ENCODE peak calls at places on chromosomes 16 and 17, in nine cellular contexts. T, J, Y, C, E, W, N, K and I are unnamed samples.

GRCh38 chr17:79036609-79037008 is 12.6 kb downstream of the C1QTNF1 start:
- DNase-seq in E (no peak), N (no peak), C (no peak), W (peak), T (peak), K (peak), Y (no peak), J (peak), I (peak)

GRCh38 chr17:2174471-2175293 is 119.8 kb downstream of the HIC1 start:
- DNase-seq in T (peak), K (peak), W (no peak), J (peak), N (no peak), Y (no peak), C (peak), E (peak), I (no peak)

GRCh38 chr17:33163827-33164555 is 129.1 kb downstream of the ASIC2 start:
- DNase-seq in J (peak), W (no peak), T (peak), C (no peak), N (no peak), Y (no peak), K (no peak), E (no peak), I (no peak)

GRCh38 chr17:49629447-49629846 is 48.5 kb downstream of the SPOP start:
- DNase-seq in W (no peak), J (peak), Y (no peak), T (no peak), N (no peak), E (peak), C (no peak), K (no peak), I (no peak)

GRCh38 chr16:31386157-31386984 is 6.8 kb upstream of the ITGAD start:
- DNase-seq in N (peak), E (no peak), J (peak), W (peak), C (no peak), T (peak), Y (no peak), K (peak), I (peak)

GRCh38 chr16:31357324-31358156 is 2.6 kb downstream of the ITGAX start:
- DNase-seq in N (no peak), J (no peak), E (peak), T (no peak), Y (no peak), K (no peak), C (no peak), W (no peak), I (no peak)

GRCh38 chr16:59543641-59544040 is 809.5 kb upstream of the GOT2 start:
- DNase-seq in E (no peak), N (no peak), K (no peak), W (no peak), Y (no peak), C (no peak), J (no peak), T (peak), I (peak)

GRCh38 chr17:77513045-77513444 is 372.3 kb downstream of the SEC14L1 start:
- DNase-seq in C (no peak), T (no peak), Y (no peak), J (no peak), N (no peak), E (no peak), K (no peak), W (peak), I (no peak)

GRCh38 chr16:12682441-12682840 is 121.2 kb downstream of the CPPED1 start:
- DNase-seq in W (no peak), E (no peak), T (no peak), C (no peak), J (no peak), Y (no peak), K (no peak), N (no peak), I (no peak)

GRCh38 chr17:77882040-77882439 is 76.5 kb upstream of the TNRC6C start:
- DNase-seq in E (no peak), W (no peak), K (no peak), C (no peak), T (no peak), J (no peak), N (no peak), Y (no peak), I (no peak)

GRCh38 chr17:74380086-74380958 is 13.0 kb downstream of the GPR142 start:
- DNase-seq in Y (no peak), C (peak), T (peak), W (no peak), J (no peak), K (peak), E (no peak), N (no peak), I (peak)

GRCh38 chr16:76573281-76573680 is 296.1 kb downstream of the CNTNAP4 start:
- DNase-seq in J (no peak), W (no peak), E (no peak), C (no peak), T (no peak), N (no peak), K (no peak), Y (no peak), I (no peak)

GRCh38 chr17:48184721-48185120 is 77.2 kb downstream of the SNX11 start:
- DNase-seq in N (no peak), W (no peak), J (no peak), E (no peak), C (no peak), Y (no peak), T (no peak), K (no peak), I (no peak)

GRCh38 chr17:77343031-77343866 is 202.5 kb downstream of the SEC14L1 start:
- DNase-seq in E (no peak), N (no peak), C (no peak), T (no peak), K (no peak), W (peak), J (no peak), Y (no peak), I (no peak)

GRCh38 chr16:54031107-54031760 is 255.4 kb downstream of the IRX3 start:
- DNase-seq in N (no peak), J (no peak), C (no peak), T (peak), K (no peak), W (no peak), Y (no peak), E (no peak), I (no peak)

GRCh38 chr17:75878174-75878998 is at the start of gene TRIM47:
- DNase-seq in Y (no peak), W (peak), K (peak), C (peak), E (peak), N (peak), T (peak), J (peak), I (peak)
- H3K4me3 ChIP-seq in Y (peak), W (peak), K (peak), C (peak), E (peak), N (peak), T (peak), J (peak), I (peak)

DNA sequence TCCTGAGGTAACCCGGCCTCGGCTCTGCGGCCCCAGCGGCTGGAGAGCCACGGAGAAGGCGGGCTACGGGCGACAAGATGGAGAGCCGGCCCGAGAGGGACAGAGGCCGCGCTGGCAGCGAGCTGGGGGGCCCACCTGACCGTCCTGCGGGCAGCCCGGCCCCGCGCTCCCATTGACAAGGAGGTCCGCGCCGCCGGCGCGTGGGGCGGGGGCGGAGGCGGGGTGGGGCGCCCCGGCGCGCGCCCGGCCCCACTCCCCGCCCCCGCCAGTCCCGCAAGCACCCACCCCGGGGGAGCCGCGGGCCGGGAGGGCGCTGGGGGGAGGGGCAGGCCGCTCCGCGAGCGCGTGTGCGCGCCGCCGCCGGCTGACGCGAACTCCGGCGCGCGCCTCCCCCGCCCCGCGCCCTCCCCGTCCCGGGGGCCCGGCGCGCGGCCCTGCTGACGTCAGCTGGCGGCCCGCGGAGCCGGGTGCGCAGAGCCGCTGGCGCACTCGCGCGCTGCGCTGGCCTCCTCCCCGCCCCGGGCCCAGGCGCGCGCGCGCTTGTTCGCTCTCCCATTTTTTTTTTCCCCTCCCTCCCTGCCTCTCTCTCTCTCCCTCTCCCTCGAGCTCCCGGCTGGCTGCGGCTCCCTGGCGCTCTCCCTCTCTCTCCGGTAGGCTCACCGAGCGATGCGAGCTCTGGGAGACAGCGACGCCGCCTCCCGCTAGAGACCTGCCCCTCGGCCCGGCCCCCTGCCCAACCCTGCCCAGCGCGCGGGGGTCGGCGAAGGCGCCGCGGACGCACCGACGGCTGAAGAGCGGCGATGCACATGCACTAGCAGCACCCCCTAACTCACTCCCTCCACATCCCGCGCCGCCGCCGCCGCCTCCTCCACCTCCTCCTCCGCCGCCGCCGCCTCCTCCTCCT is at the start of gene GNAO1:
- DNase-seq in E (peak), K (peak), T (peak), W (peak), J (peak), C (peak), Y (peak), N (peak), I (peak)
- H3K4me3 ChIP-seq in E (peak), K (peak), T (peak), W (peak), J (peak), C (peak), Y (peak), N (peak), I (peak)

GRCh38 chr16:50910698-50911025 is 168.8 kb downstream of the CYLD start:
- DNase-seq in W (peak), J (no peak), Y (no peak), N (no peak), E (no peak), C (no peak), T (no peak), K (no peak), I (no peak)
- H3K4me3 ChIP-seq in W (peak), J (no peak), Y (no peak), N (no peak), E (no peak), C (no peak), T (no peak), K (no peak), I (no peak)

DNA sequence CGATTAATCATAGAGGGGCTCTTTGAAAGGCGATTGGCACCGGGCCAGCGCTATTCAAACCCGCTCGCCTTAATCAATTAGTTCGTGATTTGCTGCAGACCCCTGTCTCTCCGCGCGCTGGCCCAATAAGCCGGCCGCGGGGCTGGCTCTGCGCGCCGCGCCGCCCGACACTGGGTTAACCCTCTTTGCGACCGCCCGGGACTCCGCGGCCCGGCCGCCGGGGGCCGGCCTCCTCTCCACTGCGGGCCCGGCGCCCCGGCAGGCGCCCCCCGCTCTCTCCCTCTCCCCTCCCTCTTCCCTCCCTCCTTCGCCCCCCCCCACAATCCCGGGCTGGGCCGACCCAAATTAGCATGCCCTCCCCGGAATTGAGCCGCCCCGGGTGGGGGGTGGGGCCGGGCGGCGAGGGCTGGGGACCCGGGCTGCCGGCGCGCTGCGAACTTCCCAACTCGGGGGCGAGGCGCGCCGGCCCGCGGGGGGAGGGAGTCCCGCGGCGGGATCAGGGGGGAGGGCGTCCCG is 423 bp upstream of the SALL1 start:
- DNase-seq in K (peak), E (peak), C (peak), N (no peak), Y (no peak), T (no peak), J (peak), W (peak), I (no peak)
- H3K4me3 ChIP-seq in K (peak), E (peak), C (no peak), N (no peak), Y (no peak), T (no peak), J (peak), W (peak), I (no peak)

GRCh38 chr17:4331614-4332013 is 34.9 kb downstream of the UBE2G1 start:
- DNase-seq in Y (no peak), T (no peak), J (no peak), W (peak), N (no peak), E (no peak), K (no peak), C (no peak), I (no peak)
- H3K4me3 ChIP-seq in Y (no peak), T (no peak), J (no peak), W (no peak), N (no peak), E (no peak), K (no peak), C (no peak), I (no peak)

GRCh38 chr16:20676867-20677266 is 20.6 kb downstream of the ACSM1 start:
- DNase-seq in Y (no peak), C (no peak), T (no peak), K (no peak), N (no peak), W (no peak), J (no peak), E (no peak), I (no peak)
- H3K4me3 ChIP-seq in Y (no peak), C (no peak), T (no peak), K (no peak), N (no peak), W (no peak), J (no peak), E (no peak), I (no peak)

GRCh38 chr17:10034719-10035475 is 129.8 kb upstream of the RCVRN start:
- DNase-seq in C (no peak), T (no peak), J (no peak), N (no peak), K (no peak), E (no peak), W (no peak), Y (no peak), I (no peak)

GRCh38 chr17:10033449-10033848 is 128.4 kb upstream of the RCVRN start:
- DNase-seq in Y (no peak), C (no peak), E (no peak), J (no peak), N (no peak), W (peak), T (no peak), K (no peak), I (no peak)

GRCh38 chr17:10033982-10034381 is 128.9 kb upstream of the RCVRN start:
- DNase-seq in T (no peak), C (no peak), W (no peak), K (no peak), E (no peak), Y (no peak), N (no peak), J (no peak), I (no peak)

GRCh38 chr17:10032142-10032541 is 127.1 kb upstream of the RCVRN start:
- DNase-seq in K (no peak), W (no peak), C (no peak), J (no peak), T (no peak), E (no peak), Y (no peak), N (no peak), I (no peak)

DNA sequence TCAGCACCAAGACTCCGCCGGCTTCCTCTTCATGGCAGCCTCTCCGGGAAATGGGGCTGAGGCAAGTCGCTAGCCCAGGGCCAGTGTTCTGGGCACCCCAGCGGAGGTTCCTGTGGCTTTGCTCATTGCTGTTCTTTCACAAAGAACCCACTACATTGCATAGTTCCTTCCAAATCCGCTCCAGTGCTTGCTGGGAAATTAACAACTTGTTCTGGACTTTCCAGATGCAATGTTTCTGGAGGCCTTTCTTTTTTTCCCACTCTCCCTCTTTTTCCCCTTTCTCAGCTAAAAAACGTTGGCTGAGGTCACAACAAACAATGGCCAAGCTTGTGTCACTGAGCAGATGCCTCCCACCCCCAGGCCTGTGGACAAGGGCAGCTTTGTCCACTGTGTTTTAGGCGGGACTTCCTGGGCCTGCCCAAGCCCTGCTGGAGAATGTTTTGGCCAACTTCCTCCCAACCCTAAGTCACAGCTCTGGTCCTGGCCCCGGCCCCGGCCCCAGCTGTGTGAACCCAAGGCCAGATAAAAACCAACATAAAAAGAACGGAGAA is 131.5 kb upstream of the RCVRN start:
- DNase-seq in K (no peak), E (no peak), T (no peak), N (no peak), C (no peak), W (no peak), J (no peak), Y (no peak), I (no peak)
- H3K4me3 ChIP-seq in K (no peak), E (no peak), T (no peak), N (no peak), C (no peak), W (no peak), J (no peak), Y (no peak), I (no peak)

GRCh38 chr16:4514606-4515005 is 24.0 kb downstream of the CDIP1 start:
- DNase-seq in J (no peak), W (no peak), Y (no peak), N (peak), E (no peak), T (no peak), K (no peak), C (no peak), I (no peak)

GRCh38 chr16:4513881-4514280 is 24.7 kb downstream of the CDIP1 start:
- DNase-seq in J (no peak), C (no peak), T (no peak), N (no peak), W (no peak), K (no peak), Y (no peak), E (no peak), I (no peak)

GRCh38 chr16:4517812-4518211 is 20.8 kb downstream of the CDIP1 start:
- DNase-seq in J (peak), K (peak), T (peak), C (no peak), W (peak), N (peak), E (peak), Y (no peak), I (peak)

GRCh38 chr16:4513086-4513860 is 25.3 kb downstream of the CDIP1 start:
- DNase-seq in K (no peak), N (no peak), Y (no peak), C (no peak), W (no peak), J (no peak), E (no peak), T (no peak), I (no peak)

DNA sequence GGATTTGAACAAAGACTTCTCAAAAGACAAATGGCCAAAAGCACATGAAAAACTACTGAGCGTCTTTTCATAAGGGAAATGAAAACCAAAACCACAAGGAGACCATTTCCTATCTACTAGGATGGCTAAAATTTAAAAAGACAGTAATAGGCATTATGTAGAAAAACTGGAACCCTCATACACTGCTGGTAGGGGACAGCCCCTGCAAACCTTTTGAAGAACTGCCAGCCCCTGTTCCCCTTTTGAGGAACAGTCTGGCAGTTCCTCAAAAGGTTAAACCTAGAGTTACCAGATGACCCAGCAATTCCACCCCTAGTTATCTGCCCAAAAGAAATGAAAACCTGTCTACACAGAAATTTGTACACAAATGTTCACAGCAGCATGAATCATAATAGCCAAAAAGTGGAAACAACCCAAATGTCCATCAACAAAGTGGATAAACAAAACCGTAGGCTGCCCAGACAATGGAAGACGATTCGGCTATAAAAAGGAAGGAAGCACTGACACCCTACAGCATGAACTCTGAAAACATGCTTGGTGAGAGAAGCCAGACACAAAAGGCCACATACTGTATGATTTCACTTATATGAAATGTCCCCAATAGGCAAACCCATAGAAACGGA is 22.9 kb downstream of the CDIP1 start:
- DNase-seq in C (no peak), N (peak), J (peak), E (no peak), K (no peak), Y (no peak), T (no peak), W (no peak), I (no peak)
- H3K4me3 ChIP-seq in C (no peak), N (peak), J (no peak), E (no peak), K (no peak), Y (no peak), T (no peak), W (no peak), I (no peak)

GRCh38 chr17:62675701-62676100 is 48.2 kb downstream of the MRC2 start:
- DNase-seq in Y (no peak), E (peak), T (no peak), K (no peak), N (no peak), W (no peak), J (no peak), C (no peak), I (no peak)
- H3K4me3 ChIP-seq in Y (no peak), E (no peak), T (no peak), K (no peak), N (no peak), W (no peak), J (no peak), C (no peak), I (no peak)